ENCODE peak calls at places on chromosomes 4 and X, in nine cellular contexts. J is nephron progenitor cell, S is thyroid gland, B is sigmoid colon, C is mucosa of descending colon, W is progenitor cell of endocrine pancreas, X is transverse colon, R is PC-3, H is activated B cell treated with CpG ODN at 0.5 μM for 24 hours. A is an unnamed sample.

GRCh38 chr4:104490770-104491395 is 3.8 kb downstream of the CXXC4 start:
- DNase-seq in X (peak; percentile 74), W (peak; percentile 25), S (peak; percentile 93), B (peak; percentile 87), H (no peak), J (peak; percentile 80), R (peak; percentile 38), C (peak; percentile 77), A (peak; percentile 41)

GRCh38 chr4:83128235-83128929 is 13.9 kb upstream of the PLAC8 start:
- DNase-seq in X (peak; percentile 32), B (no peak), W (no peak), R (peak; percentile 76), J (no peak), C (peak; percentile 43), H (no peak), S (no peak), A (peak; percentile 89)

GRCh38 chr4:13522282-13523104 is 21.8 kb downstream of the NKX3-2 start:
- DNase-seq in B (no peak), R (no peak), S (no peak), W (no peak), H (no peak), J (no peak), X (no peak), C (no peak), A (no peak)

GRCh38 chr4:124710253-124710849 is 2.2 kb downstream of the ANKRD50 start:
- DNase-seq in B (no peak), J (no peak), W (no peak), X (no peak), S (no peak), R (peak; percentile 19), C (no peak), H (no peak), A (peak; percentile 29)

GRCh38 chr4:72896515-72896914 is 173.0 kb downstream of the COX18 start:
- DNase-seq in C (no peak), J (no peak), X (no peak), S (no peak), B (no peak), H (no peak), W (no peak), R (peak; percentile 35), A (peak; percentile 54)

GRCh38 chrX:23803931-23804381 is 21.0 kb downstream of the SAT1 start:
- DNase-seq in B (peak; percentile 67), S (peak; percentile 38), X (peak; percentile 50), J (no peak), C (no peak), H (no peak), R (peak; percentile 83), W (no peak), A (peak; percentile 95)

GRCh38 chr4:47239649-47240048 is 208.3 kb downstream of the GABRB1 start:
- DNase-seq in B (peak; percentile 54), W (no peak), J (no peak), S (no peak), H (no peak), X (no peak), R (no peak), C (no peak), A (no peak)

GRCh38 chr4:54543088-54543795 is 114.5 kb upstream of the KIT start:
- DNase-seq in H (no peak), B (no peak), J (no peak), C (no peak), S (no peak), W (no peak), R (peak; percentile 31), X (no peak), A (no peak)

GRCh38 chr4:54495091-54495490 is 162.7 kb upstream of the KIT start:
- DNase-seq in H (no peak), J (no peak), X (no peak), S (no peak), W (no peak), B (no peak), R (peak; percentile 29), C (no peak), A (no peak)

GRCh38 chr4:172866421-172866820 is 302.2 kb upstream of the GALNT7 start:
- DNase-seq in S (no peak), X (no peak), R (no peak), C (no peak), B (no peak), H (no peak), J (no peak), W (no peak), A (no peak)

GRCh38 chrX:52819788-52820187 is 8.7 kb downstream of the XAGE5 start:
- DNase-seq in X (no peak), H (no peak), J (no peak), C (no peak), B (no peak), R (no peak), S (no peak), W (no peak), A (no peak)

GRCh38 chrX:153469811-153470410 is 465 bp downstream of the HAUS7 start:
- DNase-seq in J (peak; percentile 50), X (no peak), B (no peak), C (peak; percentile 15), W (no peak), H (no peak), R (peak; percentile 28), S (peak; percentile 43), A (peak; percentile 8)

GRCh38 chrX:129998006-129998405 is 15.6 kb downstream of the BCORL1 start:
- DNase-seq in H (no peak), B (no peak), J (no peak), S (no peak), X (no peak), R (no peak), C (no peak), W (no peak), A (no peak)

GRCh38 chrX:3346436-3347329 is at the start of gene MXRA5:
- DNase-seq in X (no peak), W (peak; percentile 14), R (no peak), H (no peak), C (no peak), J (peak; percentile 80), B (peak; percentile 68), S (peak; percentile 85), A (peak; percentile 52)

GRCh38 chr4:111230265-111230664 is 607.4 kb upstream of the PITX2 start:
- DNase-seq in B (no peak), H (no peak), J (no peak), R (no peak), C (no peak), S (no peak), X (no peak), W (no peak), A (no peak)
- TF ChIP-seq CTCF in B (no peak), H (no peak), J (no peak), R (no peak), C (no peak), S (no peak), X (no peak), W (no peak), A (no peak)

GRCh38 chrX:1941291-1941690 is 326.4 kb downstream of the ASMT start:
- DNase-seq in J (no peak), H (no peak), R (no peak), W (no peak), X (no peak), B (no peak), C (no peak), S (no peak), A (no peak)

GRCh38 chrX:1946974-1947373 is 332.1 kb downstream of the ASMT start:
- DNase-seq in B (no peak), C (no peak), W (no peak), X (no peak), H (no peak), S (no peak), J (no peak), R (no peak), A (no peak)

DNA sequence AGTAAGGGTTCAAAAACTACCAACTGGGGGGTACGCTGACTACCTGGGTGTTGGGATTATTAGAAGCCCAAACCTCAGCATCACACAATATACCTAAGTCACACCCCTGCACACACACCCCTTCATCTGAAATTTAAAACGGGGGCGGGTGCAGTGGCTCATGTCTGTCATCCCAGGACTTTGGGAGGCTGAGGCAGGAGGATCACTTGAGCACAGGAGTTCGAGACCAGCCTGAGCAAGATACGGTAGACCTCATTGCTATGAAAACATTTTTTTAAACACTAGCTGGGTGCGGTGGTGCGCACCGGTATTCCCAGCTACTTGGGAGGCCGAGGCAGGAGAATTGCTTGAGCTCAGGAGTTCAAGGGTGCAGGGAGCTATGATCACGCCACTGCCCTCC is 331.0 kb downstream of the ASMT start:
- DNase-seq in B (no peak), S (no peak), W (no peak), R (no peak), C (no peak), H (no peak), J (no peak), X (no peak), A (no peak)
- TF ChIP-seq CTCF in B (no peak), S (no peak), W (no peak), R (no peak), C (no peak), H (no peak), J (no peak), X (no peak), A (no peak)

DNA sequence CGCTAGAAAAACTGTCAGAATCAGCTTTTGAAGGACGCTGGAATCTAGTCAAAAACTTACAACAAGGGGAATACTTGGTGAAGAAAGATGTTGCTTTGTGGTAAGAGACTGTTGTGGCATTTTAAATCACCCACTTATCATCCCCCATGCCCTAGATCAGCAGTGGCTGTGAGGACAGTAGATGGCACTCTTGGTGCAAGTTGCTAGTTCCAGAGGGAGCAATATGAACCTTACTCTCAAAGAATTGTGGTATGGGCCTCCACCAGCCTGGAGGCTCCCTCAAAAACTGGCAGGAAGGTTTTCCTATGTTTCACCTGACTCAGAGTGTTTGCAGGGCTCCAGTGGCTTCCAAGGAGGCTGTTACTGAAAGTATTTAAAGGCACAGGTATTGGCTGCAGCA is 37.7 kb upstream of the SLC16A2 start:
- DNase-seq in S (peak; percentile 47), X (peak; percentile 11), H (no peak), W (no peak), J (peak; percentile 16), R (peak; percentile 83), B (no peak), C (peak; percentile 35), A (peak; percentile 47)
- TF ChIP-seq CTCF in S (peak; percentile 42), X (peak; percentile 10), H (no peak), W (peak; percentile 45), J (peak; percentile 31), R (peak; percentile 88), B (peak; percentile 28), C (no peak), A (peak; percentile 60)

GRCh38 chr4:184588893-184589292 is 60.4 kb downstream of the CASP3 start:
- DNase-seq in J (no peak), B (no peak), C (no peak), S (no peak), X (no peak), R (no peak), W (no peak), H (no peak), A (no peak)

GRCh38 chr4:184583738-184584502 is 65.3 kb downstream of the CASP3 start:
- DNase-seq in B (no peak), J (no peak), W (no peak), X (no peak), S (no peak), C (no peak), R (no peak), H (no peak), A (no peak)

GRCh38 chr4:184591070-184591677 is 58.1 kb downstream of the CASP3 start:
- DNase-seq in H (no peak), J (no peak), X (no peak), R (no peak), S (no peak), C (no peak), B (no peak), W (no peak), A (no peak)

GRCh38 chr4:184590196-184590595 is 59.1 kb downstream of the CASP3 start:
- DNase-seq in H (no peak), S (no peak), X (no peak), W (no peak), J (no peak), C (no peak), R (no peak), B (no peak), A (no peak)

GRCh38 chr4:184587746-184588145 is 61.5 kb downstream of the CASP3 start:
- DNase-seq in J (no peak), S (no peak), B (no peak), C (no peak), H (no peak), X (no peak), W (no peak), R (no peak), A (no peak)
- TF ChIP-seq CTCF in J (no peak), S (no peak), B (no peak), C (no peak), H (no peak), X (no peak), W (no peak), R (no peak), A (no peak)